ENCODE peak calls at places on chromosomes 16 and 17, in eight cellular contexts. One of them, this sample, is unnamed.

GRCh38 chr17:82805823-82806222 is 34.0 kb downstream of the ZNF750 start:
- DNase-seq in bronchial epithelial cell: no peak
- DNase-seq in AG10803: no peak
- DNase-seq in NCI-H345: no peak
- DNase-seq in NCI-H774: no peak
- DNase-seq in effector memory CD4-positive, alpha-beta T cell: no peak
- DNase-seq in thoracic aorta: no peak
- DNase-seq in AG08395: no peak
- DNase-seq in this sample: no peak

GRCh38 chr16:89770367-89770766 is 46.1 kb downstream of the FANCA start:
- DNase-seq in bronchial epithelial cell: no peak
- DNase-seq in AG10803: no peak
- DNase-seq in NCI-H345: no peak
- DNase-seq in NCI-H774: no peak
- DNase-seq in effector memory CD4-positive, alpha-beta T cell: no peak
- DNase-seq in thoracic aorta: no peak
- DNase-seq in AG08395: no peak
- DNase-seq in this sample: no peak

GRCh38 chr16:73196670-73197069 is 148.7 kb upstream of the ZFHX3 start:
- DNase-seq in bronchial epithelial cell: peak
- DNase-seq in AG10803: peak
- DNase-seq in NCI-H345: no peak
- DNase-seq in NCI-H774: no peak
- DNase-seq in effector memory CD4-positive, alpha-beta T cell: no peak
- DNase-seq in thoracic aorta: peak
- DNase-seq in AG08395: peak
- DNase-seq in this sample: peak

GRCh38 chr17:65514541-65514940 is 46.9 kb downstream of the AXIN2 start:
- DNase-seq in bronchial epithelial cell: peak
- DNase-seq in AG10803: peak
- DNase-seq in NCI-H345: no peak
- DNase-seq in NCI-H774: no peak
- DNase-seq in effector memory CD4-positive, alpha-beta T cell: no peak
- DNase-seq in thoracic aorta: no peak
- DNase-seq in AG08395: peak
- DNase-seq in this sample: no peak

GRCh38 chr17:4898927-4899326 is 409 bp upstream of the C17orf107 start:
- DNase-seq in bronchial epithelial cell: no peak
- DNase-seq in AG10803: no peak
- DNase-seq in NCI-H345: no peak
- DNase-seq in NCI-H774: no peak
- DNase-seq in effector memory CD4-positive, alpha-beta T cell: no peak
- DNase-seq in thoracic aorta: no peak
- DNase-seq in AG08395: no peak
- DNase-seq in this sample: no peak

GRCh38 chr17:50168319-50168718 is 2.5 kb downstream of the SGCA start:
- DNase-seq in bronchial epithelial cell: no peak
- DNase-seq in AG10803: no peak
- DNase-seq in NCI-H345: no peak
- DNase-seq in NCI-H774: peak
- DNase-seq in effector memory CD4-positive, alpha-beta T cell: no peak
- DNase-seq in thoracic aorta: no peak
- DNase-seq in AG08395: no peak
- DNase-seq in this sample: no peak

GRCh38 chr17:65901394-65901793 is 290.5 kb downstream of the CEP112 start:
- DNase-seq in bronchial epithelial cell: no peak
- DNase-seq in AG10803: no peak
- DNase-seq in NCI-H345: peak
- DNase-seq in NCI-H774: peak
- DNase-seq in effector memory CD4-positive, alpha-beta T cell: no peak
- DNase-seq in thoracic aorta: no peak
- DNase-seq in AG08395: no peak
- DNase-seq in this sample: no peak

GRCh38 chr17:42112552-42113176 is at the start of gene DHX58:
- DNase-seq in bronchial epithelial cell: peak
- DNase-seq in AG10803: peak
- DNase-seq in NCI-H345: no peak
- DNase-seq in NCI-H774: peak
- DNase-seq in effector memory CD4-positive, alpha-beta T cell: peak
- DNase-seq in thoracic aorta: no peak
- DNase-seq in AG08395: peak
- DNase-seq in this sample: peak

GRCh38 chr16:89643769-89644300 is 13.7 kb downstream of the CHMP1A start:
- DNase-seq in bronchial epithelial cell: no peak
- DNase-seq in AG10803: no peak
- DNase-seq in NCI-H345: no peak
- DNase-seq in NCI-H774: no peak
- DNase-seq in effector memory CD4-positive, alpha-beta T cell: no peak
- DNase-seq in thoracic aorta: no peak
- DNase-seq in AG08395: no peak
- DNase-seq in this sample: no peak

GRCh38 chr16:75340715-75341500 is 89.5 kb upstream of the BCAR1 start:
- DNase-seq in bronchial epithelial cell: peak
- DNase-seq in AG10803: peak
- DNase-seq in NCI-H345: no peak
- DNase-seq in NCI-H774: no peak
- DNase-seq in effector memory CD4-positive, alpha-beta T cell: no peak
- DNase-seq in thoracic aorta: no peak
- DNase-seq in AG08395: peak
- DNase-seq in this sample: no peak

GRCh38 chr16:88010971-88011483 is 59.8 kb downstream of the BANP start:
- DNase-seq in bronchial epithelial cell: no peak
- DNase-seq in AG10803: no peak
- DNase-seq in NCI-H345: no peak
- DNase-seq in NCI-H774: no peak
- DNase-seq in effector memory CD4-positive, alpha-beta T cell: no peak
- DNase-seq in thoracic aorta: no peak
- DNase-seq in AG08395: no peak
- DNase-seq in this sample: no peak

GRCh38 chr16:70737377-70738082 is 51.7 kb upstream of the MTSS2 start:
- DNase-seq in bronchial epithelial cell: no peak
- DNase-seq in AG10803: peak
- DNase-seq in NCI-H345: no peak
- DNase-seq in NCI-H774: no peak
- DNase-seq in effector memory CD4-positive, alpha-beta T cell: no peak
- DNase-seq in thoracic aorta: no peak
- DNase-seq in AG08395: peak
- DNase-seq in this sample: no peak

GRCh38 chr17:42784811-42785592 is 4.6 kb downstream of the WNK4 start:
- DNase-seq in bronchial epithelial cell: no peak
- DNase-seq in AG10803: no peak
- DNase-seq in NCI-H345: no peak
- DNase-seq in NCI-H774: no peak
- DNase-seq in effector memory CD4-positive, alpha-beta T cell: no peak
- DNase-seq in thoracic aorta: no peak
- DNase-seq in AG08395: no peak
- DNase-seq in this sample: no peak

GRCh38 chr16:10572611-10573010 is 7.8 kb downstream of the EMP2 start:
- DNase-seq in bronchial epithelial cell: no peak
- DNase-seq in AG10803: no peak
- DNase-seq in NCI-H345: no peak
- DNase-seq in NCI-H774: no peak
- DNase-seq in effector memory CD4-positive, alpha-beta T cell: no peak
- DNase-seq in thoracic aorta: no peak
- DNase-seq in AG08395: no peak
- DNase-seq in this sample: no peak

GRCh38 chr17:10021239-10021638 is 116.2 kb upstream of the RCVRN start:
- DNase-seq in bronchial epithelial cell: no peak
- DNase-seq in AG10803: peak
- DNase-seq in NCI-H345: no peak
- DNase-seq in NCI-H774: no peak
- DNase-seq in effector memory CD4-positive, alpha-beta T cell: no peak
- DNase-seq in thoracic aorta: no peak
- DNase-seq in AG08395: no peak
- DNase-seq in this sample: no peak

GRCh38 chr16:83552193-83552592 is 255.6 kb upstream of the HSBP1 start:
- DNase-seq in bronchial epithelial cell: peak
- DNase-seq in AG10803: peak
- DNase-seq in NCI-H345: no peak
- DNase-seq in NCI-H774: no peak
- DNase-seq in effector memory CD4-positive, alpha-beta T cell: no peak
- DNase-seq in thoracic aorta: no peak
- DNase-seq in AG08395: peak
- DNase-seq in this sample: no peak

GRCh38 chr17:78884876-78885667 is 17.9 kb downstream of the CEP295NL start:
- DNase-seq in bronchial epithelial cell: no peak
- DNase-seq in AG10803: no peak
- DNase-seq in NCI-H345: no peak
- DNase-seq in NCI-H774: no peak
- DNase-seq in effector memory CD4-positive, alpha-beta T cell: no peak
- DNase-seq in thoracic aorta: no peak
- DNase-seq in AG08395: no peak
- DNase-seq in this sample: no peak

GRCh38 chr17:80363518-80364090 is 51.4 kb upstream of the ENDOV start:
- DNase-seq in bronchial epithelial cell: no peak
- DNase-seq in AG10803: no peak
- DNase-seq in NCI-H345: peak
- DNase-seq in NCI-H774: no peak
- DNase-seq in effector memory CD4-positive, alpha-beta T cell: no peak
- DNase-seq in thoracic aorta: no peak
- DNase-seq in AG08395: no peak
- DNase-seq in this sample: no peak